ENCODE peak calls at places on chromosomes 4 and X, in four cellular contexts. I is transverse colon, Q is cardiac muscle cell, H is endodermal cell. U is an unnamed sample.

GRCh38 chrX:132442674-132443073 is 46.2 kb downstream of the MBNL3 start:
- DNase-seq in H (no peak), I (no peak), Q (peak; percentile 41), U (no peak)

GRCh38 chrX:18252644-18253359 is 32.1 kb upstream of the BEND2 start:
- DNase-seq in Q (peak; percentile 22), H (no peak), I (no peak), U (no peak)

GRCh38 chr4:15469402-15470148 is at the start of gene CC2D2A:
- DNase-seq in I (peak; percentile 13), H (peak; percentile 70), Q (peak; percentile 76), U (no peak)

GRCh38 chrX:17432158-17432557 is 57.2 kb downstream of the NHS start:
- DNase-seq in Q (no peak), H (no peak), I (no peak), U (no peak)

GRCh38 chr4:1728061-1728980 is 7.0 kb downstream of the TACC3 start:
- DNase-seq in H (no peak), Q (no peak), I (no peak), U (no peak)

GRCh38 chr4:182895791-182896292 is 21.3 kb downstream of the DCTD start:
- DNase-seq in I (peak; percentile 12), Q (no peak), H (no peak), U (no peak)

GRCh38 chr4:90159193-90159592 is 32.0 kb downstream of the CCSER1 start:
- DNase-seq in Q (no peak), H (no peak), I (no peak), U (no peak)

GRCh38 chrX:154399527-154400368 is 1.6 kb downstream of the RPL10 start:
- DNase-seq in H (peak; percentile 31), Q (peak; percentile 24), I (no peak), U (no peak)

GRCh38 chrX:125203737-125204578 is 115.7 kb upstream of the TEX13C start:
- DNase-seq in H (peak; percentile 75), I (no peak), Q (no peak), U (no peak)

GRCh38 chr4:183333202-183333601 is 11.0 kb upstream of the CLDN24 start:
- DNase-seq in H (no peak), I (no peak), Q (no peak), U (no peak)

GRCh38 chr4:163484906-163485305 is 9.6 kb upstream of the TMA16 start:
- DNase-seq in I (peak; percentile 39), H (peak; percentile 90), Q (peak; percentile 72), U (peak; percentile 36)

GRCh38 chr4:112189754-112190153 is 41.8 kb upstream of the AP1AR start:
- DNase-seq in I (no peak), H (no peak), Q (peak; percentile 57), U (no peak)

GRCh38 chr4:85783483-85783882 is 308.5 kb downstream of the ARHGAP24 start:
- DNase-seq in I (no peak), H (no peak), Q (peak; percentile 87), U (no peak)

GRCh38 chrX:116246261-116246660 is 75.7 kb downstream of the AGTR2 start:
- DNase-seq in Q (peak; percentile 16), I (no peak), H (no peak), U (no peak)

GRCh38 chr4:163558539-163559044 is 64.1 kb downstream of the TMA16 start:
- DNase-seq in I (peak; percentile 21), Q (no peak), H (no peak), U (no peak)

GRCh38 chr4:151418385-151418784 is 9.4 kb downstream of the FHIP1A start:
- DNase-seq in H (no peak), I (no peak), Q (peak; percentile 56), U (no peak)

GRCh38 chr4:105894570-105895323 is 524 bp upstream of the NPNT start:
- DNase-seq in H (no peak), Q (peak; percentile 33), I (peak; percentile 61), U (no peak)

GRCh38 chr4:173001571-173001970 is 167.0 kb upstream of the GALNT7 start:
- DNase-seq in I (no peak), Q (peak; percentile 12), H (no peak), U (no peak)

GRCh38 chr4:87498446-87498900 is 30.7 kb downstream of the SPARCL1 start:
- DNase-seq in I (no peak), H (no peak), Q (no peak), U (no peak)

GRCh38 chr4:68447201-68447600 is at the start of gene TMPRSS11E:
- DNase-seq in I (no peak), H (no peak), Q (no peak), U (no peak)

GRCh38 chrX:7215842-7216241 is 67.9 kb upstream of the PUDP start:
- DNase-seq in H (no peak), Q (no peak), I (no peak), U (no peak)

GRCh38 chrX:149461746-149462145 is 43.4 kb downstream of the IDS start:
- DNase-seq in Q (no peak), H (no peak), I (no peak), U (no peak)

GRCh38 chr4:2247128-2248043 is 5.5 kb upstream of the HAUS3 start:
- DNase-seq in Q (no peak), H (peak; percentile 41), I (no peak), U (peak; percentile 20)

GRCh38 chr4:132125131-132125530 is 1024.0 kb upstream of the PCDH10 start:
- DNase-seq in I (no peak), H (no peak), Q (no peak), U (no peak)

GRCh38 chrX:26411045-26411444 is 195.1 kb downstream of the MAGEB5 start:
- DNase-seq in H (no peak), Q (peak; percentile 0), I (no peak), U (no peak)

GRCh38 chrX:109485470-109486340 is 3.8 kb upstream of the GUCY2F start:
- DNase-seq in H (peak; percentile 88), I (peak; percentile 63), Q (peak; percentile 74), U (peak; percentile 55)

GRCh38 chr4:2248044-2248780 is 6.3 kb upstream of the HAUS3 start:
- DNase-seq in Q (no peak), I (no peak), H (no peak), U (peak; percentile 8)

GRCh38 chr4:101252721-101253120 is 94.6 kb downstream of the PPP3CA start:
- DNase-seq in H (no peak), Q (peak; percentile 29), I (no peak), U (no peak)

DNA sequence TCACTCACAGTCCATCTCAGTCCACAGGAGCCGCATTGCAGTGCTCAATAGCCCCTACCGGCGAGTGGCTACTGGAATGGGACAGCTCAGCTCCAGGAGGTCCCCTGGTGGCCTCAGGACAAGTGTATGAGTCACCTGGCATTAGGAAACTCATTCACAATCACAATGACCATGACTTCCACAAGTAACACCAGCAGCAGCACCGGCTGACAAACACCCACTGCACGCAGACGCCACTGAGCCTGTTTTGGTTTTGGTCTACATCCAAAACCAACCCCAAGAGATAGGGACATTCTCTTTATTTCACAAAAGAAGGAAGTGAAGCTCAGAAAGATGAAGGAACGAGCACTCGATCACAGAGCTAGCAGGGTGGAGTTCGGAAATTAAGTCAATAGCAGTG is 8.1 kb downstream of the JAKMIP1 start:
- DNase-seq in H (no peak), Q (no peak), I (no peak), U (no peak)
- TF ChIP-seq CTCF in H (no peak), Q (no peak), I (no peak), U (no peak)

DNA sequence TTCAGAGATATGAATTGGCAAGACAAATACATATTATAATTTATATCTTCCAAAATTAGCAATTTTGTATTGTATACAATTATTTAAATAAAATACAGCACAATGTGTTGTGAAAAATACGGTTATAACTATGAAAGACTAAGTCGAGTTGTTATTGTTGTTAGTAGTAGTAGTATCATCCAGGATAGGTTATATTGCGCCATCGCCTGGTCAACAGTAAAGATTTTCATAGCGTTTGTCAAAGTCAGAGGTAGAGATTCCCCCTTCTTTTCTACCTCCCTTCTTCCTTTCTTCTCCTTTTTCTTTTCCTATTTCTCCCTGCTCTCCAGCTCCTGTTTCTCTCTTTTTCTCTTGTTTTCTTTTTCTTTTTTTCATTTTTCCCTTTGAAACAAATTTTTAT is 499.1 kb upstream of the EPHA5 start:
- DNase-seq in I (no peak), H (peak; percentile 67), Q (peak; percentile 44), U (no peak)
- TF ChIP-seq CTCF in I (no peak), H (peak; percentile 78), Q (peak; percentile 18), U (no peak)

DNA sequence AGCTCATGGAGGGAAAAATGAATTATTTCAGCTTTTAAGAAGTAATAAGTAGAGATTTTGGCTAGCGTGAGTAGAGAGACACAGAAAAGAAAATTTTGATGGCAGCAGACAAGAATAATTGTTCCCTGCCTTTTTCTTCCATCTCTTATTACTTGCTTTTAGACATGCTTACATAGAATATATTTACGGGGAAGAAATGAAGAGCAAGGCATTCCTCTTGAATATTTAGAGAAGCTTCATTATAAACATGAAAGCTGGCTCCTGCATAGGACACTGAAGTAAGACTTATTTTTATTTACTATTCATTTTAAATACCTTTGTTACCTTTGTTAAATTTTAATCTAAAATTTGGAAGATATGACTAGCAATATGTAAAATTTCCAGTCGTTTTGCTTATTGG is 32.2 kb downstream of the DCK start:
- DNase-seq in Q (no peak), H (no peak), I (no peak), U (no peak)
- TF ChIP-seq CTCF in Q (no peak), H (no peak), I (no peak), U (no peak)

DNA sequence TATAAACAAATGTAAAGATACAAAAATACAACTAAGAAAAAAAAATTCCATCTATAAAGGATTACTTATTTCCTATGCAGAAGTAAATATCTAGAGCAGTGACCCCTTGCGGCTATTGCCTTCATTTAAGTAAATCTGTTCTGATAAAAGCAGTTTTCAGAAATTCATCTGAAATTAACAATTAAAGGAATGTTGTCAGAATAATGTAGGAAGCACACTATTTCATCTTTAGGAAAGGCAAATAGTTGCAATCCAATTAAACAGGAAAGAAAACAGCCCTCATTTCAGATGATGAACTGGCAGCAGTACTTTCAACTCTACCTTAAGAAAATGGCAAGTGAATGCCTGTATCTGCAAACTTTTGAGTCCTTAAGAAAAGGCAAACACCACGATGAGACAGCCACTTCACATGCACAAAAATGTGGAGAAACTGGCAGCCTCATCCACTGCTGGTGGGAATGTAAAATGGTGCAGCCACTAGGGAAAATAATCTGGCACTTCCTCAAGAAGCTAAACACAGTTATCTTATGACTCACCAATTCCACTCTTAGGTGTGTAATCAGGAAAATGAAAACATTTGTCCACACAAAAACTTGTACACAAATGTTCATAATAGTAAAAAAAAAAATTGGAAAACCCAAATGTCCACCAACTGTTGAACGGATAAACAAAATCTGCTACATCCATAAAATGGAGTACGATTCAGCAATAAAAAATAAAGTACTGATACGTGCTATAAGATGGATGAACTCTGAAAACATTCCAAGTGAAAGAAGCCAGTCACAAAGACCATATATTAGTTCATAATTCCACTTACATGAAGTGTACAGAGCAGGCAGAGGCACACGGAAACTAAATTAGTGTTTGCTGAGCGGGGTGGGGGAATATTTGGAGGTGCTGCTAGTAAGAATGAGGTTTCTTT is 2.0 kb upstream of the THAP9 start:
- DNase-seq in I (no peak), Q (peak; percentile 92), H (no peak), U (no peak)
- TF ChIP-seq CTCF in I (peak; percentile 40), Q (peak; percentile 31), H (peak; percentile 54), U (no peak)

U was measured in omental fat pad.